ENCODE peak calls at places on chromosomes 16 and 17, in seven cellular contexts. W is IMR-90, Q is H9, L is mesenchymal stem cell, J is mesendoderm, D is H1, R is neuronal stem cell. N is an unnamed sample.

GRCh38 chr16:13680021-13680672 is 239.8 kb upstream of the ERCC4 start:
- DNase-seq in W (no peak), Q (no peak), L (no peak), J (peak), D (no peak), R (no peak), N (no peak)

GRCh38 chr17:3848229-3848628 is 2.2 kb upstream of the NCBP3 start:
- DNase-seq in W (no peak), Q (no peak), L (no peak), J (no peak), D (no peak), R (no peak), N (peak)

GRCh38 chr17:38560503-38561318 is 45.0 kb downstream of the SRCIN1 start:
- DNase-seq in W (peak), Q (peak), L (peak), J (peak), D (no peak), R (no peak), N (peak)

GRCh38 chr17:45338023-45338781 is 21.4 kb upstream of the MAP3K14 start:
- DNase-seq in W (no peak), Q (peak), L (no peak), J (no peak), D (no peak), R (no peak), N (no peak)

GRCh38 chr17:49015179-49015923 is 18.2 kb downstream of the IGF2BP1 start:
- DNase-seq in W (no peak), Q (peak), L (no peak), J (no peak), D (peak), R (no peak), N (no peak)

GRCh38 chr17:82805254-82805653 is 34.6 kb downstream of the ZNF750 start:
- DNase-seq in W (no peak), Q (no peak), L (no peak), J (no peak), D (no peak), R (no peak), N (no peak)

GRCh38 chr16:61887903-61888302 is 148.3 kb downstream of the CDH8 start:
- DNase-seq in W (no peak), Q (no peak), L (peak), J (peak), D (no peak), R (no peak), N (peak)

GRCh38 chr17:4956493-4957061 is 5.7 kb downstream of the ENO3 start:
- DNase-seq in W (no peak), Q (peak), L (no peak), J (peak), D (peak), R (no peak), N (no peak)

GRCh38 chr17:67999291-67999911 is 3.1 kb upstream of the C17orf58 start:
- DNase-seq in W (peak), Q (no peak), L (no peak), J (peak), D (no peak), R (no peak), N (no peak)

GRCh38 chr16:49340466-49340865 is 33.1 kb upstream of the C16orf78 start:
- DNase-seq in W (no peak), Q (no peak), L (no peak), J (no peak), D (no peak), R (no peak), N (no peak)

GRCh38 chr17:50682441-50682840 is 25.3 kb downstream of the ANKRD40 start:
- DNase-seq in W (no peak), Q (no peak), L (no peak), J (no peak), D (no peak), R (no peak), N (no peak)

GRCh38 chr16:70745536-70746025 is 55.4 kb downstream of the VAC14 start:
- DNase-seq in W (no peak), Q (no peak), L (no peak), J (no peak), D (no peak), R (no peak), N (no peak)

GRCh38 chr16:89334461-89334860 is 117.0 kb downstream of the ZNF778 start:
- DNase-seq in W (no peak), Q (no peak), L (no peak), J (no peak), D (no peak), R (no peak), N (no peak)

GRCh38 chr17:50154604-50155003 is 4.1 kb upstream of the PPP1R9B start:
- DNase-seq in W (no peak), Q (no peak), L (no peak), J (no peak), D (no peak), R (no peak), N (no peak)

GRCh38 chr16:10827691-10828341 is 9.2 kb upstream of the TVP23A start:
- DNase-seq in W (peak), Q (no peak), L (no peak), J (no peak), D (no peak), R (no peak), N (no peak)

GRCh38 chr17:8124350-8125195 is 667 bp upstream of the HES7 start:
- DNase-seq in W (peak), Q (no peak), L (peak), J (peak), D (peak), R (no peak), N (peak)

GRCh38 chr17:19453296-19453695 is 42.3 kb downstream of the RNF112 start:
- DNase-seq in W (no peak), Q (no peak), L (no peak), J (no peak), D (peak), R (no peak), N (no peak)

GRCh38 chr16:51755039-51755501 is 604.0 kb upstream of the SALL1 start:
- DNase-seq in W (no peak), Q (no peak), L (no peak), J (peak), D (no peak), R (no peak), N (no peak)

GRCh38 chr16:10851512-10851911 is 25.5 kb upstream of the CIITA start:
- DNase-seq in W (no peak), Q (no peak), L (no peak), J (peak), D (no peak), R (no peak), N (no peak)

GRCh38 chr17:17784599-17785264 is 52.1 kb downstream of the SREBF1 start:
- DNase-seq in W (no peak), Q (no peak), L (peak), J (peak), D (no peak), R (no peak), N (peak)

GRCh38 chr17:36602030-36602737 is 801 bp downstream of the MRM1 start:
- DNase-seq in W (peak), Q (peak), L (no peak), J (peak), D (peak), R (no peak), N (no peak)

GRCh38 chr16:82633964-82634600 is 7.3 kb downstream of the CDH13 start:
- DNase-seq in W (peak), Q (no peak), L (peak), J (peak), D (no peak), R (no peak), N (no peak)

GRCh38 chr16:89484923-89485679 is 5.3 kb downstream of the ANKRD11 start:
- DNase-seq in W (no peak), Q (no peak), L (peak), J (no peak), D (no peak), R (no peak), N (no peak)

GRCh38 chr17:72926171-72926570 is 166.3 kb downstream of the SLC39A11 start:
- DNase-seq in W (peak), Q (no peak), L (no peak), J (no peak), D (no peak), R (no peak), N (no peak)

GRCh38 chr16:495127-495748 is 32.3 kb upstream of the CAPN15 start:
- DNase-seq in W (peak), Q (peak), L (peak), J (peak), D (peak), R (no peak), N (peak)

GRCh38 chr16:71626018-71626857 is at the start of gene MARVELD3:
- DNase-seq in W (no peak), Q (peak), L (no peak), J (peak), D (peak), R (no peak), N (peak)

GRCh38 chr17:10117581-10118001 is 80.8 kb downstream of the GAS7 start:
- DNase-seq in W (peak), Q (no peak), L (no peak), J (peak), D (no peak), R (no peak), N (peak)

GRCh38 chr16:30615358-30616076 is 5.3 kb upstream of the ZNF689 start:
- DNase-seq in W (peak), Q (peak), L (peak), J (peak), D (peak), R (peak), N (peak)

GRCh38 chr17:75181608-75182318 is 996 bp downstream of the SUMO2 start:
- DNase-seq in W (no peak), Q (no peak), L (peak), J (no peak), D (no peak), R (no peak), N (no peak)

GRCh38 chr16:50684823-50685455 is 3.8 kb upstream of the SNX20 start:
- DNase-seq in W (no peak), Q (no peak), L (no peak), J (no peak), D (no peak), R (no peak), N (peak)

GRCh38 chr17:44518032-44518431 is 14.8 kb upstream of the GPATCH8 start:
- DNase-seq in W (peak), Q (no peak), L (no peak), J (no peak), D (no peak), R (no peak), N (no peak)

GRCh38 chr17:78029697-78030096 is 71.2 kb downstream of the TNRC6C start:
- DNase-seq in W (no peak), Q (no peak), L (no peak), J (peak), D (no peak), R (no peak), N (peak)

GRCh38 chr17:49231563-49231894 is 942 bp upstream of the PHOSPHO1 start:
- DNase-seq in W (no peak), Q (no peak), L (no peak), J (no peak), D (no peak), R (no peak), N (no peak)

GRCh38 chr16:50809561-50809960 is 67.7 kb downstream of the CYLD start:
- DNase-seq in W (no peak), Q (no peak), L (no peak), J (peak), D (no peak), R (no peak), N (no peak)

GRCh38 chr17:1197781-1198490 is 18.2 kb upstream of the ABR start:
- DNase-seq in W (no peak), Q (no peak), L (peak), J (no peak), D (no peak), R (no peak), N (no peak)

GRCh38 chr16:10465821-10466220 is 80.0 kb downstream of the ATF7IP2 start:
- DNase-seq in W (peak), Q (no peak), L (no peak), J (no peak), D (no peak), R (no peak), N (peak)

GRCh38 chr16:7398536-7398935 is 65.9 kb downstream of the RBFOX1 start:
- DNase-seq in W (no peak), Q (no peak), L (no peak), J (no peak), D (no peak), R (no peak), N (no peak)

GRCh38 chr17:33200116-33200515 is 93.0 kb downstream of the ASIC2 start:
- DNase-seq in W (peak), Q (no peak), L (no peak), J (no peak), D (no peak), R (no peak), N (no peak)

GRCh38 chr16:71916397-71916920 is 21.1 kb downstream of the IST1 start:
- DNase-seq in W (peak), Q (no peak), L (no peak), J (no peak), D (no peak), R (no peak), N (no peak)

GRCh38 chr17:36899250-36900129 is 37.8 kb upstream of the LHX1 start:
- DNase-seq in W (no peak), Q (peak), L (no peak), J (peak), D (no peak), R (no peak), N (no peak)

GRCh38 chr17:60392042-60392844 is at the start of gene USP32:
- DNase-seq in W (peak), Q (peak), L (peak), J (peak), D (peak), R (peak), N (peak)
- H2BK120ac ChIP-seq in W (peak), Q (peak), L (peak), J (no peak), D (peak), R (peak), N (peak)

GRCh38 chr17:58753026-58753425 is 2.6 kb upstream of the PPM1E start:
- DNase-seq in W (no peak), Q (no peak), L (no peak), J (no peak), D (no peak), R (no peak), N (no peak)

GRCh38 chr17:58756246-58757161 is 850 bp downstream of the PPM1E start:
- DNase-seq in W (no peak), Q (peak), L (peak), J (peak), D (peak), R (peak), N (peak)

GRCh38 chr17:58757162-58757613 is 1.5 kb downstream of the PPM1E start:
- DNase-seq in W (no peak), Q (no peak), L (no peak), J (no peak), D (no peak), R (no peak), N (no peak)

GRCh38 chr17:58755269-58755576 is 431 bp upstream of the PPM1E start:
- DNase-seq in W (no peak), Q (no peak), L (no peak), J (no peak), D (no peak), R (no peak), N (no peak)

GRCh38 chr17:58755577-58756245 is at the start of gene PPM1E:
- DNase-seq in W (peak), Q (peak), L (peak), J (peak), D (peak), R (peak), N (peak)
- H3K18ac ChIP-seq in W (no peak), Q (peak), L (no peak), J (no peak), D (no peak), R (peak), N (no peak)

GRCh38 chr16:85320677-85321385 is 208.6 kb upstream of the CIBAR2 start:
- DNase-seq in W (no peak), Q (no peak), L (no peak), J (no peak), D (no peak), R (no peak), N (no peak)
- H3K4ac ChIP-seq in W (no peak), Q (no peak), L (no peak), J (no peak), D (no peak), R (no peak), N (no peak)

GRCh38 chr16:62929593-62929992 is 893.4 kb upstream of the CDH8 start:
- DNase-seq in W (no peak), Q (no peak), L (no peak), J (no peak), D (no peak), R (no peak), N (no peak)

GRCh38 chr16:62927122-62927521 is 890.9 kb upstream of the CDH8 start:
- DNase-seq in W (no peak), Q (no peak), L (no peak), J (peak), D (no peak), R (no peak), N (no peak)
- H2BK120ac ChIP-seq in W (no peak), Q (no peak), L (no peak), J (no peak), D (no peak), R (no peak), N (no peak)

GRCh38 chr17:39927101-39927927 is at the start of the genes LRRC3C and ORMDL3:
- DNase-seq in W (peak), Q (peak), L (peak), J (peak), D (peak), R (peak), N (peak)

GRCh38 chr17:39927928-39928867 is 666 bp downstream of the LRRC3C start:
- DNase-seq in W (no peak), Q (peak), L (peak), J (peak), D (peak), R (no peak), N (peak)

GRCh38 chr17:39926588-39927100 is 757 bp downstream of the ORMDL3 start:
- DNase-seq in W (no peak), Q (peak), L (peak), J (peak), D (no peak), R (peak), N (no peak)

GRCh38 chr17:39928868-39929651 is 1.5 kb downstream of the LRRC3C start:
- DNase-seq in W (peak), Q (no peak), L (peak), J (no peak), D (no peak), R (no peak), N (no peak)

GRCh38 chr17:39929657-39930407 is 2.3 kb downstream of the LRRC3C start:
- DNase-seq in W (peak), Q (no peak), L (peak), J (no peak), D (no peak), R (no peak), N (peak)
- H3K18ac ChIP-seq in W (peak), Q (no peak), L (no peak), J (no peak), D (no peak), R (no peak), N (no peak)

GRCh38 chr17:28911411-28912045 is 8.6 kb upstream of the DHRS13 start:
- DNase-seq in W (no peak), Q (no peak), L (no peak), J (no peak), D (no peak), R (no peak), N (peak)
- H3K4ac ChIP-seq in W (no peak), Q (no peak), L (no peak), J (no peak), D (no peak), R (no peak), N (no peak)

GRCh38 chr16:84940670-84941551 is 70.4 kb downstream of the ZDHHC7 start:
- DNase-seq in W (no peak), Q (no peak), L (no peak), J (no peak), D (no peak), R (no peak), N (no peak)

GRCh38 chr16:84947022-84947421 is 64.3 kb downstream of the ZDHHC7 start:
- DNase-seq in W (no peak), Q (no peak), L (no peak), J (no peak), D (no peak), R (no peak), N (no peak)

GRCh38 chr16:84942786-84943185 is 68.5 kb downstream of the ZDHHC7 start:
- DNase-seq in W (no peak), Q (no peak), L (peak), J (no peak), D (no peak), R (no peak), N (peak)

GRCh38 chr16:84941916-84942315 is 69.4 kb downstream of the ZDHHC7 start:
- DNase-seq in W (peak), Q (no peak), L (peak), J (peak), D (no peak), R (no peak), N (peak)

GRCh38 chr16:84943620-84944019 is 67.7 kb downstream of the ZDHHC7 start:
- DNase-seq in W (no peak), Q (no peak), L (no peak), J (no peak), D (no peak), R (no peak), N (no peak)
- H2BK120ac ChIP-seq in W (no peak), Q (no peak), L (no peak), J (no peak), D (no peak), R (no peak), N (peak)